ENCODE peak calls at places on chromosome 10, in five cellular contexts. M is transverse colon, N is sigmoid colon, O is stomach, K is tibial nerve. Y is an unnamed sample.
A peak's percentile ranks its signal among the peaks of the same experiment; 100 is the strongest.

GRCh38 chr10:119602241-119603095 is 5.7 kb upstream of the TIAL1 start:
- DNase-seq in O (no peak), K (no peak), M (peak; percentile 37), N (no peak), Y (no peak)

GRCh38 chr10:98433881-98434732 is 12.6 kb downstream of the HPS1 start:
- DNase-seq in O (no peak), N (peak; percentile 54), K (no peak), M (no peak), Y (no peak)

GRCh38 chr10:125568156-125568555 is 114.8 kb downstream of the TEX36 start:
- DNase-seq in N (no peak), O (no peak), K (no peak), M (no peak), Y (no peak)

GRCh38 chr10:132459252-132460028 is 62.4 kb downstream of the PWWP2B start:
- DNase-seq in N (no peak), O (peak; percentile 63), M (peak; percentile 71), K (no peak), Y (peak; percentile 71)

GRCh38 chr10:104336829-104337526 is 1.3 kb downstream of the ITPRIP start:
- DNase-seq in K (no peak), O (no peak), N (peak; percentile 60), M (no peak), Y (no peak)

GRCh38 chr10:76086571-76087260 is 655.3 kb downstream of the LRMDA start:
- DNase-seq in K (no peak), M (peak; percentile 76), N (peak; percentile 89), O (no peak), Y (no peak)

GRCh38 chr10:15237351-15237750 is 68.9 kb upstream of the NMT2 start:
- DNase-seq in K (no peak), N (no peak), M (no peak), O (no peak), Y (no peak)

GRCh38 chr10:80609331-80609730 is 71.6 kb downstream of the SH2D4B start:
- DNase-seq in M (no peak), O (no peak), N (no peak), K (no peak), Y (no peak)

GRCh38 chr10:129038490-129039011 is 428.5 kb upstream of the MGMT start:
- DNase-seq in N (no peak), O (no peak), M (no peak), K (no peak), Y (no peak)

GRCh38 chr10:16425449-16425848 is 11.4 kb upstream of the PTER start:
- DNase-seq in O (no peak), K (no peak), M (no peak), N (no peak), Y (no peak)

GRCh38 chr10:22651276-22651980 is 63.0 kb downstream of the PIP4K2A start:
- DNase-seq in K (no peak), O (no peak), N (no peak), M (no peak), Y (no peak)

GRCh38 chr10:42954776-42955492 is 121.9 kb upstream of the RET start:
- DNase-seq in M (no peak), N (peak; percentile 50), K (no peak), O (peak; percentile 16), Y (peak; percentile 65)

GRCh38 chr10:12603766-12604470 is 254.6 kb downstream of the CAMK1D start:
- DNase-seq in K (no peak), N (no peak), M (peak; percentile 39), O (no peak), Y (no peak)

GRCh38 chr10:89001024-89001423 is 10.4 kb downstream of the FAS start:
- DNase-seq in M (no peak), K (no peak), O (no peak), N (no peak), Y (no peak)

GRCh38 chr10:26931223-26931622 is 70.5 kb upstream of the ABI1 start:
- DNase-seq in O (peak; percentile 57), N (no peak), M (peak; percentile 66), K (no peak), Y (no peak)

GRCh38 chr10:98258683-98259454 is 9.1 kb downstream of the LOXL4 start:
- DNase-seq in K (no peak), N (no peak), M (no peak), O (no peak), Y (no peak)

GRCh38 chr10:7529638-7530037 is 118.8 kb upstream of the SFMBT2 start:
- DNase-seq in M (no peak), N (peak; percentile 75), O (no peak), K (no peak), Y (peak; percentile 34)

GRCh38 chr10:132397036-132397541 is at the start of gene PWWP2B:
- DNase-seq in M (peak; percentile 72), O (peak; percentile 75), K (no peak), N (peak; percentile 77), Y (no peak)

DNA sequence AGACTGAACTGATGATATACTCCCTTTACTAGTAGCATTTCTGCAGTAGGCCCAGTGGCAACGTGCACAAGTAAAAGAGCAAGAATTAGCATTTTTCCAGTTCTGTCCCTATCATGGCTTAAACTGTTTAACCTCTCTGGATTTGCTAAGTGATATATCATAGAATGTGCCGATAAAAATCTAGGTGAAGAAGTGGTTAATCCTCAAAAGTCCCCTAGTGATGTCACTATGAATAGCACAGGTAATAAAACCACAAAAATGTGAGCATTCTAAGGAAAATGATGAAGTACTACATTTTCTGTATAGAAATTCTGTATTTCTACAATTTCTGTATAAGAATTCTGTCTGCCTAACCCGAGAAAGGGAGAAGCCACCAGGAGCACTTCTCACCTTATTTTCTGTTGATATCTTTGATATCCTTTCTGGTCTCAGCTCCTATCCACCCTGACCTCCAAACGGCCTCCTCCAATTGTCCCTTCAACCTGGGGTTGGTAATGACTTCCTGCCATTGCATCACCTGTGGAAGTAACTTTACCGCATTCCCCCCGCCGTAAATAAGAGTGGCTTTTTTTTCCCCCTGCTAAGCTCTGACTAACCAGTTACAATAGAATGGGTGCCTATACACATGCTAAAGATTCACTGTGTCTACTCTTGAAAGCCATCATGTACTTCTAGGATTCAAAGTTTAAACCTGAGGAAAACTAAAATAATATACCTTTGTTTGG is 155.9 kb upstream of the ASAH2 start:
- DNase-seq in O (no peak), N (no peak), M (no peak), K (no peak), Y (no peak)
- TF ChIP-seq EP300 in O (no peak), N (no peak), M (no peak), K (no peak), Y (no peak)

DNA sequence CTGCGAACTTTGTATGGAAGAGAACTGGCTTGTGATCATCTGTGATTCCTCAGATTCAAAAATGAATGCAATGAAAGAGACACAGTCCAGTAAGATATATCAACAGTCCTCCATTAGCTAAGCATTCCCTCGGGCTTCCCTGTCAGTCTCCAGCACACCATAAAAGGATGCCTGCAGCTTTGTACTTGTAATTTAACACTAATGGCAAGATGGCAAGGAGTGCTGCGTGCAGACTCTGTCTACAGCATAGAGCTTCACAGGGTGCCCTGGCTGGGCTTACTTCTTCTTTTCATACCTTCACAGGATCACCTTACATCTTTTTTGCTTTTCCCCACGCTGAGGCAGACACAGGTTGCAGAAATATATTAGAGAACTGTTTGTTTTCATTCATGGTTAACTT is 200.0 kb downstream of the GFRA1 start:
- DNase-seq in M (no peak), O (no peak), N (no peak), K (no peak), Y (no peak)
- TF ChIP-seq EP300 in M (no peak), O (no peak), N (no peak), K (no peak), Y (no peak)

DNA sequence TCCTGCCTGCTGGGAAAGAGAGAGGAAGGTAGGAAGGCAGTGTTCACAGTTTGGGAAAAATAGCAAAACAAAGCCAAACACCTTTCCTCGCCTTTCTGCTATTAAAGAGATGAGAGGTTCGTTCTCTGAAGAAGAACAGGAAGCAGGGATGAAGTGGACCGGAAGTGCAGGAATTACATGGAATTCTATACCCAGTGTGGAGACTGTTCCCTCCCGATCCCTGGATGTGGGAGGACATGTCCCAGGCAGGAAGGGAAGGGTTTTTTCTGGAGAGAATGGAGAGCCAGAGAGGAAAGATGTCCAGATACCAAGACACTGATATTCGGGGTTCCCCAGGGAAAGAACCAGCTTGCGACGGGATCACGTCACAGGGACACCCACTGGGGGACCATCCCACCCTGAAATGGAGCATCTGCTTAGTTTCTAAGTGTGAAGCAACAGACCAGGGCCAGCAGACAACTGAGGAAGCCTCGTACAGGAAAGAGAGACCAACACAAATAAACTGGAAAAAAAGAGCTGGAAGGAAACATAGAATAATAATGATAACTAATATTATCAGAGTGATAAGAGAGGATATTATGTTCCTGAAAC is 187.6 kb downstream of the PRPF18 start:
- DNase-seq in K (no peak), O (no peak), M (no peak), N (no peak), Y (no peak)
- TF ChIP-seq EP300 in K (no peak), O (no peak), M (no peak), N (no peak), Y (no peak)

GRCh38 chr10:110947061-110947595 is 27.7 kb downstream of the SHOC2 start:
- DNase-seq in M (no peak), O (no peak), N (no peak), K (no peak), Y (no peak)
- TF ChIP-seq EP300 in M (no peak), O (no peak), N (no peak), K (no peak), Y (no peak)

DNA sequence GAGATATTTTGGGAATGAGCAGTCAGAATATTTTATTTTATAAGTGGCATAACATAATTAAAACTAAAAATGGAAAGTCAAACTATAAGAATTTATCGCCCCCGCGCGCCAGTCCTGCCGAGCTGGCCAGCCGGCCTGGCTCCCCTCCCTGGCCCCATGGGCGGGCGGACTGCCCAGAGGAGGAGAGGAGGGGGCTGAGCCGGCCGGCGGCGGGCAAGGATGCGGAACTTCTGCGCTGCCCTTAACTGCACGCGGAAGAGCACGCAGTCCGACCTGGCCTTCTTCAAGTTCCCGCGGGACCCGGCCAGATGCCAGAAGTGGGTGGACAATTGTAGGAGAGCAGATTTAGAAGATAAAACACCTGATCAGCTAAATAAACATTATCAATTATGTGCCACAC is 96.8 kb downstream of the DKK1 start:
- DNase-seq in K (no peak), N (no peak), M (no peak), O (no peak), Y (no peak)
- TF ChIP-seq EP300 in K (no peak), N (no peak), M (no peak), O (no peak), Y (no peak)

DNA sequence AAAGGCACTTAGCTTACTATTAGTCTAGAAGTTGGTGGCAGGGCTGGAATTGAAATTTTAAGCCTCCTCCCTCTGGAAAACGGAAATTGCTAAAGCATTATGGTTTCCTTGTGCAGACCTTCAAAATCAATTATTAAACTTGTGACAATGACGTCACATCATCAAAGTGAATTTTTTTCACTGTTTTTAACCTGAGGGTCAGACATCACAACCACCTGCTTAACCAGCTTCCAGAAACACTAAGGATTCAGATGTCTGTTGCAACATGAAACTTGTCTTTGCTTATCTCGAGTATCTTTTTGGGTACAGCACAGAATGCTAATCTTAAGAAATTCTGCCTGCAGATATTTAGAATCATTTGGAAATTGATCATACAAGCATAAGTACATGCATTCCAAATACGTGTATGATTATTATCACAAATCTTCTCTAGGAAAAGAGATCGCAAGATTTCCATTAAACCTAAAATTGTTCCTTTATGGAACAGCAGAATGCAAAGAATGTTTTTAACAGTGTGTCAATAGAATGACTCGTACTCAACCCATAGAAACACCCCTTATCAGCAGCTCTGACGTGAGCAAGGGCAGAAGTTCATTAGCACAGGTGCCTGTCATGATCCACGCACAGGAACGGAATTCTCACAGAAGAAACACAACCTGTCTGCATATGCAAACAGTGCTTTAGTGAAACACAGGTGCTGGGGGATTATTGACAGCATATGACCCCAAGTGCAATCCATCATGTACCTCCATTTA is 4.1 kb upstream of the GTPBP4 start:
- DNase-seq in K (no peak), O (peak; percentile 84), M (no peak), N (no peak), Y (no peak)
- TF ChIP-seq EP300 in K (no peak), O (no peak), M (no peak), N (no peak), Y (no peak)